ENCODE peak calls at places on chromosomes 16 and 17, in ten cellular contexts. One of them, this sample, is unnamed.

GRCh38 chr16:84218176-84218776 is 21.5 kb downstream of the KCNG4 start:
- DNase-seq in neural crest cell: no peak
- DNase-seq in NCI-H1417: no peak
- DNase-seq in activated T-helper 1 cell treated with Interleukin-2 at 50 U/mL for 16 hours: no peak
- DNase-seq in HFFc6: no peak
- DNase-seq in NCI-H1092: no peak
- DNase-seq in body of pancreas: no peak
- DNase-seq in SW 1271: no peak
- DNase-seq in globus pallidus: no peak
- DNase-seq in Kasumi-1: no peak
- DNase-seq in this sample: no peak

GRCh38 chr17:77318491-77319210 is 177.9 kb downstream of the SEC14L1 start:
- DNase-seq in neural crest cell: no peak
- DNase-seq in NCI-H1417: no peak
- DNase-seq in activated T-helper 1 cell treated with Interleukin-2 at 50 U/mL for 16 hours: no peak
- DNase-seq in HFFc6: no peak
- DNase-seq in NCI-H1092: no peak
- DNase-seq in body of pancreas: no peak
- DNase-seq in SW 1271: no peak
- DNase-seq in globus pallidus: no peak
- DNase-seq in Kasumi-1: peak; percentile 63
- DNase-seq in this sample: no peak

GRCh38 chr16:19502395-19503131 is 19.3 kb downstream of the GDE1 start:
- DNase-seq in neural crest cell: peak; percentile 84
- DNase-seq in NCI-H1417: peak; percentile 89
- DNase-seq in activated T-helper 1 cell treated with Interleukin-2 at 50 U/mL for 16 hours: peak; percentile 25
- DNase-seq in HFFc6: peak; percentile 53
- DNase-seq in NCI-H1092: peak; percentile 82
- DNase-seq in body of pancreas: peak; percentile 80
- DNase-seq in SW 1271: no peak
- DNase-seq in globus pallidus: peak; percentile 75
- DNase-seq in Kasumi-1: peak; percentile 48
- DNase-seq in this sample: peak; percentile 36

GRCh38 chr17:78970834-78971763 is 8.6 kb downstream of the LGALS3BP start:
- DNase-seq in neural crest cell: peak; percentile 91
- DNase-seq in NCI-H1417: peak; percentile 83
- DNase-seq in activated T-helper 1 cell treated with Interleukin-2 at 50 U/mL for 16 hours: peak; percentile 59
- DNase-seq in HFFc6: peak; percentile 47
- DNase-seq in NCI-H1092: peak; percentile 58
- DNase-seq in body of pancreas: peak; percentile 90
- DNase-seq in SW 1271: peak; percentile 15
- DNase-seq in globus pallidus: peak; percentile 76
- DNase-seq in Kasumi-1: peak; percentile 88
- DNase-seq in this sample: peak; percentile 85

GRCh38 chr16:86432691-86433090 is 77.6 kb upstream of the FOXF1 start:
- DNase-seq in neural crest cell: no peak
- DNase-seq in NCI-H1417: no peak
- DNase-seq in activated T-helper 1 cell treated with Interleukin-2 at 50 U/mL for 16 hours: no peak
- DNase-seq in HFFc6: no peak
- DNase-seq in NCI-H1092: no peak
- DNase-seq in body of pancreas: no peak
- DNase-seq in SW 1271: no peak
- DNase-seq in globus pallidus: no peak
- DNase-seq in Kasumi-1: no peak
- DNase-seq in this sample: no peak

GRCh38 chr17:73401911-73402310 is 90.1 kb upstream of the CDC42EP4 start:
- DNase-seq in neural crest cell: peak; percentile 51
- DNase-seq in NCI-H1417: peak; percentile 5
- DNase-seq in activated T-helper 1 cell treated with Interleukin-2 at 50 U/mL for 16 hours: no peak
- DNase-seq in HFFc6: no peak
- DNase-seq in NCI-H1092: no peak
- DNase-seq in body of pancreas: peak; percentile 24
- DNase-seq in SW 1271: no peak
- DNase-seq in globus pallidus: peak; percentile 11
- DNase-seq in Kasumi-1: no peak
- DNase-seq in this sample: peak; percentile 62

GRCh38 chr17:66240630-66241029 is 11.4 kb upstream of the APOH start:
- DNase-seq in neural crest cell: no peak
- DNase-seq in NCI-H1417: no peak
- DNase-seq in activated T-helper 1 cell treated with Interleukin-2 at 50 U/mL for 16 hours: no peak
- DNase-seq in HFFc6: peak; percentile 26
- DNase-seq in NCI-H1092: no peak
- DNase-seq in body of pancreas: no peak
- DNase-seq in SW 1271: no peak
- DNase-seq in globus pallidus: no peak
- DNase-seq in Kasumi-1: no peak
- DNase-seq in this sample: no peak

GRCh38 chr17:46818319-46818928 is at the start of gene WNT3:
- DNase-seq in neural crest cell: no peak
- DNase-seq in NCI-H1417: peak; percentile 64
- DNase-seq in activated T-helper 1 cell treated with Interleukin-2 at 50 U/mL for 16 hours: peak; percentile 13
- DNase-seq in HFFc6: no peak
- DNase-seq in NCI-H1092: no peak
- DNase-seq in body of pancreas: no peak
- DNase-seq in SW 1271: no peak
- DNase-seq in globus pallidus: no peak
- DNase-seq in Kasumi-1: no peak
- DNase-seq in this sample: no peak

GRCh38 chr16:81778861-81779539 is at the start of gene PLCG2:
- DNase-seq in neural crest cell: peak; percentile 47
- DNase-seq in NCI-H1417: peak; percentile 59
- DNase-seq in activated T-helper 1 cell treated with Interleukin-2 at 50 U/mL for 16 hours: peak; percentile 44
- DNase-seq in HFFc6: no peak
- DNase-seq in NCI-H1092: no peak
- DNase-seq in body of pancreas: peak; percentile 78
- DNase-seq in SW 1271: no peak
- DNase-seq in globus pallidus: peak; percentile 17
- DNase-seq in Kasumi-1: peak; percentile 61
- DNase-seq in this sample: peak; percentile 76

GRCh38 chr16:85234310-85235235 is 122.3 kb upstream of the CIBAR2 start:
- DNase-seq in neural crest cell: peak; percentile 68
- DNase-seq in NCI-H1417: peak; percentile 70
- DNase-seq in activated T-helper 1 cell treated with Interleukin-2 at 50 U/mL for 16 hours: no peak
- DNase-seq in HFFc6: peak; percentile 52
- DNase-seq in NCI-H1092: no peak
- DNase-seq in body of pancreas: peak; percentile 61
- DNase-seq in SW 1271: no peak
- DNase-seq in globus pallidus: no peak
- DNase-seq in Kasumi-1: no peak
- DNase-seq in this sample: peak; percentile 67

GRCh38 chr17:49579522-49579921 is 3.9 kb downstream of the NXPH3 start:
- DNase-seq in neural crest cell: no peak
- DNase-seq in NCI-H1417: no peak
- DNase-seq in activated T-helper 1 cell treated with Interleukin-2 at 50 U/mL for 16 hours: no peak
- DNase-seq in HFFc6: no peak
- DNase-seq in NCI-H1092: no peak
- DNase-seq in body of pancreas: no peak
- DNase-seq in SW 1271: no peak
- DNase-seq in globus pallidus: no peak
- DNase-seq in Kasumi-1: no peak
- DNase-seq in this sample: no peak

GRCh38 chr16:49463529-49463928 is 89.9 kb downstream of the C16orf78 start:
- DNase-seq in neural crest cell: no peak
- DNase-seq in NCI-H1417: peak; percentile 98
- DNase-seq in activated T-helper 1 cell treated with Interleukin-2 at 50 U/mL for 16 hours: peak; percentile 66
- DNase-seq in HFFc6: no peak
- DNase-seq in NCI-H1092: no peak
- DNase-seq in body of pancreas: no peak
- DNase-seq in SW 1271: no peak
- DNase-seq in globus pallidus: no peak
- DNase-seq in Kasumi-1: no peak
- DNase-seq in this sample: no peak

GRCh38 chr16:27779719-27780161 is 229.8 kb downstream of the KATNIP start:
- DNase-seq in neural crest cell: peak; percentile 61
- DNase-seq in NCI-H1417: peak; percentile 30
- DNase-seq in activated T-helper 1 cell treated with Interleukin-2 at 50 U/mL for 16 hours: no peak
- DNase-seq in HFFc6: peak; percentile 23
- DNase-seq in NCI-H1092: peak; percentile 36
- DNase-seq in body of pancreas: peak; percentile 17
- DNase-seq in SW 1271: no peak
- DNase-seq in globus pallidus: peak; percentile 76
- DNase-seq in Kasumi-1: no peak
- DNase-seq in this sample: no peak

GRCh38 chr16:15803608-15804007 is 53.2 kb downstream of the MYH11 start:
- DNase-seq in neural crest cell: no peak
- DNase-seq in NCI-H1417: no peak
- DNase-seq in activated T-helper 1 cell treated with Interleukin-2 at 50 U/mL for 16 hours: no peak
- DNase-seq in HFFc6: no peak
- DNase-seq in NCI-H1092: no peak
- DNase-seq in body of pancreas: no peak
- DNase-seq in SW 1271: no peak
- DNase-seq in globus pallidus: no peak
- DNase-seq in Kasumi-1: no peak
- DNase-seq in this sample: no peak

GRCh38 chr17:75047398-75048098 is 523 bp downstream of the KCTD2 start:
- DNase-seq in neural crest cell: no peak
- DNase-seq in NCI-H1417: peak; percentile 53
- DNase-seq in activated T-helper 1 cell treated with Interleukin-2 at 50 U/mL for 16 hours: no peak
- DNase-seq in HFFc6: no peak
- DNase-seq in NCI-H1092: no peak
- DNase-seq in body of pancreas: peak; percentile 37
- DNase-seq in SW 1271: no peak
- DNase-seq in globus pallidus: peak; percentile 24
- DNase-seq in Kasumi-1: peak; percentile 36
- DNase-seq in this sample: peak; percentile 42

GRCh38 chr17:80029235-80029974 is 6.3 kb downstream of the TBC1D16 start:
- DNase-seq in neural crest cell: no peak
- DNase-seq in NCI-H1417: no peak
- DNase-seq in activated T-helper 1 cell treated with Interleukin-2 at 50 U/mL for 16 hours: no peak
- DNase-seq in HFFc6: peak; percentile 46
- DNase-seq in NCI-H1092: peak; percentile 49
- DNase-seq in body of pancreas: peak; percentile 97
- DNase-seq in SW 1271: no peak
- DNase-seq in globus pallidus: peak; percentile 15
- DNase-seq in Kasumi-1: peak; percentile 36
- DNase-seq in this sample: peak; percentile 87

GRCh38 chr17:29376667-29377268 is 13.4 kb upstream of the TAOK1 start:
- DNase-seq in neural crest cell: no peak
- DNase-seq in NCI-H1417: no peak
- DNase-seq in activated T-helper 1 cell treated with Interleukin-2 at 50 U/mL for 16 hours: no peak
- DNase-seq in HFFc6: peak; percentile 75
- DNase-seq in NCI-H1092: no peak
- DNase-seq in body of pancreas: no peak
- DNase-seq in SW 1271: no peak
- DNase-seq in globus pallidus: peak; percentile 95
- DNase-seq in Kasumi-1: peak; percentile 32
- DNase-seq in this sample: peak; percentile 26

GRCh38 chr17:58088624-58089023 is 5.4 kb downstream of the DYNLL2 start:
- DNase-seq in neural crest cell: no peak
- DNase-seq in NCI-H1417: no peak
- DNase-seq in activated T-helper 1 cell treated with Interleukin-2 at 50 U/mL for 16 hours: no peak
- DNase-seq in HFFc6: no peak
- DNase-seq in NCI-H1092: no peak
- DNase-seq in body of pancreas: no peak
- DNase-seq in SW 1271: no peak
- DNase-seq in globus pallidus: peak; percentile 61
- DNase-seq in Kasumi-1: no peak
- DNase-seq in this sample: no peak

GRCh38 chr17:61414936-61415251 is 15.3 kb downstream of the TBX2 start:
- DNase-seq in neural crest cell: no peak
- DNase-seq in NCI-H1417: no peak
- DNase-seq in activated T-helper 1 cell treated with Interleukin-2 at 50 U/mL for 16 hours: no peak
- DNase-seq in HFFc6: no peak
- DNase-seq in NCI-H1092: no peak
- DNase-seq in body of pancreas: no peak
- DNase-seq in SW 1271: no peak
- DNase-seq in globus pallidus: no peak
- DNase-seq in Kasumi-1: no peak
- DNase-seq in this sample: no peak

GRCh38 chr16:64773184-64773583 is 348.7 kb downstream of the CDH11 start:
- DNase-seq in neural crest cell: no peak
- DNase-seq in NCI-H1417: no peak
- DNase-seq in activated T-helper 1 cell treated with Interleukin-2 at 50 U/mL for 16 hours: no peak
- DNase-seq in HFFc6: no peak
- DNase-seq in NCI-H1092: no peak
- DNase-seq in body of pancreas: no peak
- DNase-seq in SW 1271: no peak
- DNase-seq in globus pallidus: no peak
- DNase-seq in Kasumi-1: no peak
- DNase-seq in this sample: no peak

GRCh38 chr17:64706224-64707076 is 44.3 kb upstream of the SMURF2 start:
- DNase-seq in neural crest cell: no peak
- DNase-seq in NCI-H1417: peak; percentile 27
- DNase-seq in activated T-helper 1 cell treated with Interleukin-2 at 50 U/mL for 16 hours: no peak
- DNase-seq in HFFc6: peak; percentile 87
- DNase-seq in NCI-H1092: no peak
- DNase-seq in body of pancreas: no peak
- DNase-seq in SW 1271: no peak
- DNase-seq in globus pallidus: no peak
- DNase-seq in Kasumi-1: no peak
- DNase-seq in this sample: no peak

GRCh38 chr17:15947331-15947730 is 2.4 kb downstream of the ADORA2B start:
- DNase-seq in neural crest cell: no peak
- DNase-seq in NCI-H1417: no peak
- DNase-seq in activated T-helper 1 cell treated with Interleukin-2 at 50 U/mL for 16 hours: no peak
- DNase-seq in HFFc6: no peak
- DNase-seq in NCI-H1092: no peak
- DNase-seq in body of pancreas: no peak
- DNase-seq in SW 1271: no peak
- DNase-seq in globus pallidus: no peak
- DNase-seq in Kasumi-1: no peak
- DNase-seq in this sample: no peak

GRCh38 chr16:88651276-88651988 is 579 bp upstream of the CYBA start:
- DNase-seq in neural crest cell: no peak
- DNase-seq in NCI-H1417: peak; percentile 9
- DNase-seq in activated T-helper 1 cell treated with Interleukin-2 at 50 U/mL for 16 hours: peak; percentile 51
- DNase-seq in HFFc6: no peak
- DNase-seq in NCI-H1092: no peak
- DNase-seq in body of pancreas: peak; percentile 60
- DNase-seq in SW 1271: no peak
- DNase-seq in globus pallidus: no peak
- DNase-seq in Kasumi-1: no peak
- DNase-seq in this sample: peak; percentile 48

GRCh38 chr16:86766700-86767099 is 188.4 kb downstream of the FOXL1 start:
- DNase-seq in neural crest cell: no peak
- DNase-seq in NCI-H1417: no peak
- DNase-seq in activated T-helper 1 cell treated with Interleukin-2 at 50 U/mL for 16 hours: no peak
- DNase-seq in HFFc6: no peak
- DNase-seq in NCI-H1092: no peak
- DNase-seq in body of pancreas: no peak
- DNase-seq in SW 1271: no peak
- DNase-seq in globus pallidus: no peak
- DNase-seq in Kasumi-1: no peak
- DNase-seq in this sample: no peak

GRCh38 chr17:3602499-3602898 is 6.7 kb downstream of the TRPV1 start:
- DNase-seq in neural crest cell: no peak
- DNase-seq in NCI-H1417: peak; percentile 22
- DNase-seq in activated T-helper 1 cell treated with Interleukin-2 at 50 U/mL for 16 hours: no peak
- DNase-seq in HFFc6: no peak
- DNase-seq in NCI-H1092: no peak
- DNase-seq in body of pancreas: peak; percentile 20
- DNase-seq in SW 1271: no peak
- DNase-seq in globus pallidus: no peak
- DNase-seq in Kasumi-1: peak; percentile 10
- DNase-seq in this sample: no peak

GRCh38 chr16:2278272-2278608 is 10.3 kb upstream of the RNPS1 start:
- DNase-seq in neural crest cell: no peak
- DNase-seq in NCI-H1417: no peak
- DNase-seq in activated T-helper 1 cell treated with Interleukin-2 at 50 U/mL for 16 hours: no peak
- DNase-seq in HFFc6: no peak
- DNase-seq in NCI-H1092: no peak
- DNase-seq in body of pancreas: no peak
- DNase-seq in SW 1271: no peak
- DNase-seq in globus pallidus: no peak
- DNase-seq in Kasumi-1: no peak
- DNase-seq in this sample: no peak

GRCh38 chr17:47720754-47721533 is 12.1 kb upstream of the TBX21 start:
- DNase-seq in neural crest cell: no peak
- DNase-seq in NCI-H1417: peak; percentile 55
- DNase-seq in activated T-helper 1 cell treated with Interleukin-2 at 50 U/mL for 16 hours: peak; percentile 62
- DNase-seq in HFFc6: peak; percentile 49
- DNase-seq in NCI-H1092: no peak
- DNase-seq in body of pancreas: peak; percentile 22
- DNase-seq in SW 1271: no peak
- DNase-seq in globus pallidus: no peak
- DNase-seq in Kasumi-1: peak; percentile 50
- DNase-seq in this sample: no peak

GRCh38 chr17:60604686-60605334 is 4.8 kb downstream of the PPM1D start:
- DNase-seq in neural crest cell: no peak
- DNase-seq in NCI-H1417: no peak
- DNase-seq in activated T-helper 1 cell treated with Interleukin-2 at 50 U/mL for 16 hours: no peak
- DNase-seq in HFFc6: peak; percentile 70
- DNase-seq in NCI-H1092: no peak
- DNase-seq in body of pancreas: no peak
- DNase-seq in SW 1271: peak; percentile 10
- DNase-seq in globus pallidus: no peak
- DNase-seq in Kasumi-1: no peak
- DNase-seq in this sample: no peak